ENCODE peak calls at places on chromosomes 1 and 21, in seven cellular contexts. J is AG10803, E is fibroblast of pulmonary artery, Q is AG04450, A is memory B cell, X is progenitor cell of endocrine pancreas, U is uterus. L is an unnamed sample.

GRCh38 chr1:173062156-173062938 is 11.6 kb upstream of the TNFSF18 start:
- DNase-seq in A (no peak), U (no peak), J (peak; percentile 74), Q (peak; percentile 51), X (no peak), E (peak; percentile 58), L (no peak)

GRCh38 chr1:230300322-230301301 is 125.5 kb downstream of the PGBD5 start:
- DNase-seq in X (no peak), J (no peak), U (no peak), Q (no peak), E (no peak), A (no peak), L (no peak)

GRCh38 chr21:17482928-17483327 is 29.9 kb upstream of the CXADR start:
- DNase-seq in J (no peak), U (no peak), A (no peak), E (no peak), X (no peak), Q (no peak), L (no peak)

GRCh38 chr1:159429074-159429861 is 2.7 kb upstream of the OR10J4 start:
- DNase-seq in X (no peak), U (no peak), A (no peak), E (peak; percentile 77), Q (no peak), J (peak; percentile 94), L (no peak)

GRCh38 chr1:110460253-110461220 is 9.6 kb downstream of the PROK1 start:
- DNase-seq in J (peak; percentile 80), E (peak; percentile 83), A (peak; percentile 93), Q (peak; percentile 50), X (peak; percentile 81), U (peak; percentile 78), L (peak; percentile 45)

GRCh38 chr1:168476588-168477379 is 67.0 kb downstream of the XCL2 start:
- DNase-seq in E (peak; percentile 65), J (no peak), X (no peak), Q (no peak), U (no peak), A (no peak), L (no peak)

GRCh38 chr21:28283652-28284490 is 708.8 kb downstream of the LTN1 start:
- DNase-seq in U (no peak), J (peak; percentile 89), Q (peak; percentile 75), A (no peak), X (no peak), E (peak; percentile 98), L (no peak)

GRCh38 chr1:8238141-8239038 is 79.5 kb upstream of the SLC45A1 start:
- DNase-seq in E (peak; percentile 92), U (no peak), J (peak; percentile 95), Q (peak; percentile 78), A (no peak), X (no peak), L (no peak)

GRCh38 chr1:32321712-32322291 is 14.2 kb downstream of the MARCKSL1 start:
- DNase-seq in E (no peak), X (no peak), Q (no peak), J (no peak), A (no peak), U (no peak), L (no peak)

GRCh38 chr1:155574077-155574476 is 11.5 kb upstream of the ASH1L start:
- DNase-seq in E (no peak), X (no peak), J (no peak), U (no peak), A (no peak), Q (no peak), L (no peak)

L was measured in DMS 273 treated with DMSO at 0.1 percent for 48 hours.